ENCODE peak calls at places on chromosome 19, in nine cellular contexts. R is myocyte; E is activated CD4-positive, alpha-beta T cell treated with anti-CD3 and anti-CD28 coated beads for 24 hours; Z is T-helper 17 cell; H is stimulated activated CD8-positive, alpha-beta memory T cell treated with anti-CD3 and anti-CD28 coated beads, Interleukin-7, amount 100 ng/mL, for 1 hour; W is mesothelial cell of epicardium; G is Peyer's patch; I is CD4-positive, alpha-beta T cell; A is AG09309. K is an unnamed sample.

GRCh38 chr19:38736036-38736412 is 8.2 kb downstream of the CAPN12 start:
- DNase-seq in R (no peak), E (no peak), Z (peak), H (no peak), W (no peak), G (peak), I (peak), A (no peak), K (no peak)

GRCh38 chr19:18437481-18438330 is at the start of gene ISYNA1:
- DNase-seq in R (no peak), E (no peak), Z (peak), H (no peak), W (no peak), G (peak), I (peak), A (no peak), K (no peak)

GRCh38 chr19:32908641-32909190 is 39.1 kb upstream of the SLC7A9 start:
- DNase-seq in R (no peak), E (no peak), Z (no peak), H (no peak), W (no peak), G (no peak), I (no peak), A (no peak), K (no peak)

GRCh38 chr19:47433121-47433520 is 13.8 kb upstream of the MEIS3 start:
- DNase-seq in R (no peak), E (no peak), Z (no peak), H (no peak), W (no peak), G (no peak), I (no peak), A (no peak), K (peak)

GRCh38 chr19:810077-810855 is 11.5 kb downstream of the PLPPR3 start:
- DNase-seq in R (no peak), E (no peak), Z (no peak), H (no peak), W (no peak), G (no peak), I (no peak), A (no peak), K (no peak)

GRCh38 chr19:7819337-7819736 is 10.7 kb upstream of the EVI5L start:
- DNase-seq in R (no peak), E (no peak), Z (no peak), H (no peak), W (no peak), G (no peak), I (no peak), A (no peak), K (no peak)

GRCh38 chr19:44113784-44114390 is 688 bp downstream of the ZNF225 start:
- DNase-seq in R (no peak), E (no peak), Z (no peak), H (no peak), W (no peak), G (no peak), I (no peak), A (no peak), K (peak)

GRCh38 chr19:46984077-46985010 is 35.3 kb upstream of the NPAS1 start:
- DNase-seq in R (peak), E (no peak), Z (no peak), H (no peak), W (no peak), G (no peak), I (no peak), A (peak), K (peak)

GRCh38 chr19:56671613-56671994 is at the start of gene ZNF835:
- DNase-seq in R (no peak), E (peak), Z (peak), H (peak), W (no peak), G (peak), I (peak), A (no peak), K (no peak)

GRCh38 chr19:12793290-12794195 is 2.3 kb downstream of the JUNB start:
- DNase-seq in R (peak), E (peak), Z (peak), H (peak), W (peak), G (peak), I (peak), A (no peak), K (peak)

GRCh38 chr19:51327066-51327985 is 14.6 kb downstream of the VSIG10L start:
- DNase-seq in R (no peak), E (peak), Z (peak), H (peak), W (no peak), G (no peak), I (no peak), A (no peak), K (peak)

GRCh38 chr19:47436712-47437401 is 17.5 kb upstream of the MEIS3 start:
- DNase-seq in R (peak), E (peak), Z (peak), H (peak), W (no peak), G (peak), I (peak), A (no peak), K (peak)

GRCh38 chr19:48121909-48122371 is 11.3 kb upstream of the PLA2G4C start:
- DNase-seq in R (no peak), E (no peak), Z (no peak), H (no peak), W (no peak), G (peak), I (no peak), A (no peak), K (no peak)

GRCh38 chr19:41310031-41310831 is at the start of gene CCDC97:
- DNase-seq in R (peak), E (peak), Z (peak), H (peak), W (peak), G (peak), I (peak), A (no peak), K (peak)

GRCh38 chr19:5949792-5950305 is 28.1 kb downstream of the RANBP3 start:
- DNase-seq in R (no peak), E (peak), Z (no peak), H (no peak), W (no peak), G (peak), I (peak), A (no peak), K (no peak)